ENCODE peak calls at places on chromosome 16, in five cellular contexts. N is PC-3; S is CD8-positive, alpha-beta T cell; V is foreskin keratinocyte; T is activated naive CD4-positive, alpha-beta T cell treated with anti-CD3 and anti-CD28 coated beads, Interleukin-2, amount 50 U/mL, for 72 hours. M is an unnamed sample.

GRCh38 chr16:1420111-1420539 is 422 bp downstream of the UQCC4 start:
- ATAC-seq in N (peak), S (no peak), V (peak), T (no peak), M (peak)

GRCh38 chr16:19908921-19909320 is 24.3 kb upstream of the GPRC5B start:
- ATAC-seq in N (no peak), S (no peak), V (no peak), T (no peak), M (no peak)

GRCh38 chr16:1580956-1581355 is 30.9 kb downstream of the IFT140 start:
- ATAC-seq in N (peak), S (no peak), V (no peak), T (no peak), M (no peak)

GRCh38 chr16:75566889-75567255 is 693 bp downstream of the GABARAPL2 start:
- ATAC-seq in N (peak), S (no peak), V (no peak), T (peak), M (peak)

GRCh38 chr16:90046971-90047713 is 27.9 kb upstream of the DBNDD1 start:
- ATAC-seq in N (peak), S (peak), V (no peak), T (peak), M (peak)

GRCh38 chr16:56551796-56552738 is 12.8 kb upstream of the MT4 start:
- ATAC-seq in N (peak), S (no peak), V (no peak), T (no peak), M (peak)

GRCh38 chr16:15033309-15033707 is 22.6 kb downstream of the NTAN1 start:
- ATAC-seq in N (no peak), S (no peak), V (no peak), T (no peak), M (no peak)

GRCh38 chr16:24116989-24117388 is 139.1 kb upstream of the CACNG3 start:
- ATAC-seq in N (no peak), S (no peak), V (no peak), T (no peak), M (no peak)

GRCh38 chr16:17451835-17452234 is 18.9 kb downstream of the XYLT1 start:
- ATAC-seq in N (no peak), S (no peak), V (no peak), T (no peak), M (no peak)

GRCh38 chr16:11148045-11148444 is 108.0 kb downstream of the SOCS1 start:
- ATAC-seq in N (no peak), S (no peak), V (no peak), T (no peak), M (no peak)

GRCh38 chr16:73054732-73055481 is 7.0 kb upstream of the ZFHX3 start:
- ATAC-seq in N (peak), S (no peak), V (peak), T (no peak), M (peak)

GRCh38 chr16:68062910-68063393 is 22.2 kb upstream of the NFATC3 start:
- ATAC-seq in N (no peak), S (peak), V (no peak), T (peak), M (no peak)

GRCh38 chr16:53973021-53973420 is 269.1 kb downstream of the FTO start:
- ATAC-seq in N (no peak), S (no peak), V (no peak), T (no peak), M (no peak)

GRCh38 chr16:84663433-84664101 is 15.3 kb downstream of the KLHL36 start:
- ATAC-seq in N (no peak), S (no peak), V (no peak), T (no peak), M (no peak)

GRCh38 chr16:87924041-87924851 is 12.1 kb downstream of the CA5A start:
- ATAC-seq in N (no peak), S (no peak), V (peak), T (no peak), M (peak)

GRCh38 chr16:69613283-69614154 is 47.8 kb downstream of the NFAT5 start:
- ATAC-seq in N (peak), S (no peak), V (peak), T (peak), M (peak)

GRCh38 chr16:22054847-22055590 is 37.3 kb upstream of the VWA3A start:
- ATAC-seq in N (no peak), S (no peak), V (no peak), T (peak), M (no peak)

GRCh38 chr16:2170080-2170479 is 14.5 kb downstream of the TRAF7 start:
- ATAC-seq in N (no peak), S (no peak), V (no peak), T (no peak), M (peak)

GRCh38 chr16:11025120-11025531 is 80.8 kb downstream of the CLEC16A start:
- ATAC-seq in N (no peak), S (no peak), V (no peak), T (peak), M (no peak)

GRCh38 chr16:11058820-11059219 is 114.5 kb downstream of the CLEC16A start:
- ATAC-seq in N (no peak), S (no peak), V (no peak), T (no peak), M (no peak)

GRCh38 chr16:86212706-86213426 is 297.5 kb upstream of the FOXF1 start:
- ATAC-seq in N (no peak), S (no peak), V (no peak), T (no peak), M (no peak)

GRCh38 chr16:70692481-70693203 is 6.8 kb upstream of the MTSS2 start:
- ATAC-seq in N (no peak), S (no peak), V (no peak), T (no peak), M (no peak)

M was measured in esophagus mucosa.